ENCODE peak calls at places on chromosomes 1 and 21, in seven cellular contexts. One of them, this sample, is unnamed.

GRCh38 chr1:161981126-161981525 is 42.5 kb downstream of the OLFML2B start:
- DNase-seq in psoas muscle: no peak
- DNase-seq in left ventricle myocardium inferior: no peak
- DNase-seq in lower leg skin: peak
- DNase-seq in thyroid gland: no peak
- DNase-seq in thoracic aorta: no peak
- DNase-seq in retinal pigment epithelial cell: no peak
- DNase-seq in this sample: no peak

GRCh38 chr1:227728059-227728891 is 6.8 kb downstream of the JMJD4 start:
- DNase-seq in retinal pigment epithelial cell: peak
- DNase-seq in thyroid gland: peak
- DNase-seq in left ventricle myocardium inferior: peak
- DNase-seq in psoas muscle: peak
- DNase-seq in thoracic aorta: peak
- DNase-seq in lower leg skin: peak
- DNase-seq in this sample: peak

GRCh38 chr1:235650341-235651169 is 971 bp upstream of the GNG4 start:
- DNase-seq in left ventricle myocardium inferior: no peak
- DNase-seq in thyroid gland: no peak
- DNase-seq in thoracic aorta: no peak
- DNase-seq in retinal pigment epithelial cell: no peak
- DNase-seq in psoas muscle: no peak
- DNase-seq in lower leg skin: peak
- DNase-seq in this sample: no peak

GRCh38 chr21:42062543-42063022 is 8.5 kb upstream of the UMODL1 start:
- DNase-seq in left ventricle myocardium inferior: no peak
- DNase-seq in lower leg skin: peak
- DNase-seq in psoas muscle: no peak
- DNase-seq in thoracic aorta: no peak
- DNase-seq in thyroid gland: peak
- DNase-seq in retinal pigment epithelial cell: no peak
- DNase-seq in this sample: no peak

GRCh38 chr1:174116042-174116441 is 43.3 kb upstream of the RABGAP1L start:
- DNase-seq in retinal pigment epithelial cell: peak
- DNase-seq in psoas muscle: no peak
- DNase-seq in thyroid gland: no peak
- DNase-seq in left ventricle myocardium inferior: no peak
- DNase-seq in lower leg skin: no peak
- DNase-seq in thoracic aorta: no peak
- DNase-seq in this sample: peak

GRCh38 chr21:45293726-45294401 is 6.2 kb upstream of the POFUT2 start:
- DNase-seq in thoracic aorta: no peak
- DNase-seq in lower leg skin: peak
- DNase-seq in psoas muscle: no peak
- DNase-seq in left ventricle myocardium inferior: peak
- DNase-seq in retinal pigment epithelial cell: no peak
- DNase-seq in thyroid gland: peak
- DNase-seq in this sample: no peak

GRCh38 chr1:42258218-42258617 is 76.8 kb downstream of the FOXJ3 start:
- DNase-seq in psoas muscle: no peak
- DNase-seq in left ventricle myocardium inferior: no peak
- DNase-seq in lower leg skin: no peak
- DNase-seq in retinal pigment epithelial cell: no peak
- DNase-seq in thyroid gland: no peak
- DNase-seq in thoracic aorta: no peak
- DNase-seq in this sample: no peak

GRCh38 chr21:34630536-34631143 is 15.7 kb upstream of the RCAN1 start:
- DNase-seq in thoracic aorta: no peak
- DNase-seq in lower leg skin: peak
- DNase-seq in psoas muscle: no peak
- DNase-seq in thyroid gland: peak
- DNase-seq in retinal pigment epithelial cell: no peak
- DNase-seq in left ventricle myocardium inferior: no peak
- DNase-seq in this sample: peak

GRCh38 chr1:196877964-196878363 is 9.9 kb upstream of the CFHR4 start:
- DNase-seq in retinal pigment epithelial cell: peak
- DNase-seq in left ventricle myocardium inferior: no peak
- DNase-seq in thoracic aorta: no peak
- DNase-seq in thyroid gland: no peak
- DNase-seq in lower leg skin: no peak
- DNase-seq in psoas muscle: no peak
- DNase-seq in this sample: no peak

GRCh38 chr1:78833491-78833890 is 173.0 kb downstream of the ADGRL4 start:
- DNase-seq in thoracic aorta: no peak
- DNase-seq in thyroid gland: no peak
- DNase-seq in lower leg skin: no peak
- DNase-seq in left ventricle myocardium inferior: no peak
- DNase-seq in retinal pigment epithelial cell: peak
- DNase-seq in psoas muscle: no peak
- DNase-seq in this sample: peak

GRCh38 chr1:54927475-54928240 is 40.7 kb upstream of the DHCR24 start:
- DNase-seq in thyroid gland: peak
- DNase-seq in left ventricle myocardium inferior: peak
- DNase-seq in thoracic aorta: no peak
- DNase-seq in retinal pigment epithelial cell: no peak
- DNase-seq in lower leg skin: peak
- DNase-seq in psoas muscle: peak
- DNase-seq in this sample: no peak

GRCh38 chr1:154698320-154699096 is 90.5 kb upstream of the ADAR start:
- DNase-seq in psoas muscle: no peak
- DNase-seq in left ventricle myocardium inferior: no peak
- DNase-seq in thoracic aorta: no peak
- DNase-seq in thyroid gland: no peak
- DNase-seq in retinal pigment epithelial cell: no peak
- DNase-seq in lower leg skin: no peak
- DNase-seq in this sample: peak

GRCh38 chr1:86515597-86515996 is 31.3 kb upstream of the CLCA4 start:
- DNase-seq in thyroid gland: no peak
- DNase-seq in thoracic aorta: no peak
- DNase-seq in psoas muscle: no peak
- DNase-seq in retinal pigment epithelial cell: no peak
- DNase-seq in left ventricle myocardium inferior: no peak
- DNase-seq in lower leg skin: no peak
- DNase-seq in this sample: peak

GRCh38 chr1:45364294-45364693 is 24.1 kb upstream of the MUTYH start:
- DNase-seq in psoas muscle: no peak
- DNase-seq in left ventricle myocardium inferior: no peak
- DNase-seq in lower leg skin: no peak
- DNase-seq in retinal pigment epithelial cell: no peak
- DNase-seq in thyroid gland: no peak
- DNase-seq in thoracic aorta: no peak
- DNase-seq in this sample: no peak

GRCh38 chr21:24076179-24076578 is 1531.1 kb downstream of the MRPL39 start:
- DNase-seq in retinal pigment epithelial cell: peak
- DNase-seq in lower leg skin: no peak
- DNase-seq in left ventricle myocardium inferior: no peak
- DNase-seq in thoracic aorta: no peak
- DNase-seq in psoas muscle: no peak
- DNase-seq in thyroid gland: no peak
- DNase-seq in this sample: peak

GRCh38 chr1:151716771-151717631 is at the start of gene CELF3:
- DNase-seq in lower leg skin: no peak
- DNase-seq in left ventricle myocardium inferior: no peak
- DNase-seq in psoas muscle: no peak
- DNase-seq in thyroid gland: no peak
- DNase-seq in retinal pigment epithelial cell: no peak
- DNase-seq in thoracic aorta: no peak
- DNase-seq in this sample: no peak

GRCh38 chr21:46375560-46376230 is 51.7 kb downstream of the PCNT start:
- DNase-seq in retinal pigment epithelial cell: no peak
- DNase-seq in left ventricle myocardium inferior: peak
- DNase-seq in psoas muscle: peak
- DNase-seq in lower leg skin: no peak
- DNase-seq in thyroid gland: no peak
- DNase-seq in thoracic aorta: no peak
- DNase-seq in this sample: no peak

GRCh38 chr1:85327759-85328158 is 51.3 kb upstream of the BCL10 start:
- DNase-seq in retinal pigment epithelial cell: no peak
- DNase-seq in thoracic aorta: no peak
- DNase-seq in lower leg skin: no peak
- DNase-seq in psoas muscle: no peak
- DNase-seq in thyroid gland: no peak
- DNase-seq in left ventricle myocardium inferior: no peak
- DNase-seq in this sample: no peak

GRCh38 chr1:183147735-183148134 is 38.3 kb upstream of the LAMC2 start:
- DNase-seq in psoas muscle: no peak
- DNase-seq in thyroid gland: no peak
- DNase-seq in left ventricle myocardium inferior: no peak
- DNase-seq in thoracic aorta: no peak
- DNase-seq in lower leg skin: no peak
- DNase-seq in retinal pigment epithelial cell: no peak
- DNase-seq in this sample: no peak

DNA sequence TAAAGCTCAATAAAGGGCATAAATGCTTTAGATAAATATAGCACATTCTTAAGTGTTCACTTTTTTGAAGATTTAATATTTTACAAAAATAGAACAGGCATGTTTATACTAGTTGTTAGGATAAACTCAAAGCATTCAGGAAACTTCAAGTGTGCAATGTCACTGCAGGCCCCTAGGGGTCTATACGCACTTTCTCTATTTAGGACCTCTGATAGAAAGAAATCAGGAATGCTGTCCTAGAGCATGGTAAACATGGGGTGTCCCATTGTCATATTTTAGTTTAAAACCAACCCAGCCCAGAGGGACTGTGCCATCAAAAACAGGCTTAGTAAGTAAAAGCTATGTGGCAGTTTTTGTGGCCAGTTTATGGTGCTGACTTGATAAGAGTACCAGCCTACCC is 102.2 kb downstream of the BARHL2 start:
- DNase-seq in thoracic aorta: no peak
- DNase-seq in psoas muscle: no peak
- DNase-seq in left ventricle myocardium inferior: no peak
- DNase-seq in retinal pigment epithelial cell: no peak
- DNase-seq in lower leg skin: no peak
- DNase-seq in thyroid gland: no peak
- DNase-seq in this sample: peak
- TF ChIP-seq CTCF in thoracic aorta: peak
- TF ChIP-seq CTCF in psoas muscle: peak
- TF ChIP-seq CTCF in left ventricle myocardium inferior: peak
- TF ChIP-seq CTCF in retinal pigment epithelial cell: peak
- TF ChIP-seq CTCF in lower leg skin: no peak
- TF ChIP-seq CTCF in thyroid gland: no peak
- TF ChIP-seq CTCF in this sample: peak

DNA sequence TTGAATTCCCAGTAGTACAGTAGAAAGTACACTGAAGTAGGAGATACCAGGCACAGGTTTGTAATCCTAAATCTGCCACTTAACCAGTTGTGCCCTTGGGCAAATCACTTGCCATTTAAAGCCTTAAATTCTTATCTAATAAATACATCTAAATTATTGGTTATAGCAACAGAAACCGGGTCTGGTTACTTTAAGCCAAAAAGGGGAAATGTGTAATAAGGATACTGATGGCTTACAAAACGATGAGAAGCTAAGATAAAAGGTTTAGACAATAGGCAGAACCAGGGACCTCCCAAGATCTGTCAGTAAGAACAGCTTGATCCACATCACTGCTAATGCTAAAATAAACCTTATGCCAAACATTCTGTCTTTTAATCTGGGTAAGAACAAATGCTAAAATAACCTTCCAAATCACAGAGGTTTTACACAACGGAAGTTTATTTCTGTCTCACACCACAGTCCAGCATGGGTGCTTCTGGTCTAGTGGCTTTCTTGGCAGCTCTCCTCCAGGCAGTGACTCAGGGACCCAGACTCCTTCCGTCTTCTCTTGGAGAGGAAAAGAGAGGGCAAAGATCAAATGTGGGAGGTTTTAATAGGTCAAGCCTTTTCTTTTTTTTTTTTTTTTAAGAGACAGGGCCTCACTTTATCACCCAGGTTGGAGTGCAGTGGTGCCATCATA is 16.5 kb upstream of the ZMYM1 start:
- DNase-seq in lower leg skin: no peak
- DNase-seq in thyroid gland: no peak
- DNase-seq in left ventricle myocardium inferior: no peak
- DNase-seq in thoracic aorta: no peak
- DNase-seq in retinal pigment epithelial cell: no peak
- DNase-seq in psoas muscle: no peak
- DNase-seq in this sample: peak
- TF ChIP-seq CTCF in lower leg skin: no peak
- TF ChIP-seq CTCF in thyroid gland: no peak
- TF ChIP-seq CTCF in left ventricle myocardium inferior: no peak
- TF ChIP-seq CTCF in thoracic aorta: no peak
- TF ChIP-seq CTCF in retinal pigment epithelial cell: no peak
- TF ChIP-seq CTCF in psoas muscle: no peak
- TF ChIP-seq CTCF in this sample: no peak

DNA sequence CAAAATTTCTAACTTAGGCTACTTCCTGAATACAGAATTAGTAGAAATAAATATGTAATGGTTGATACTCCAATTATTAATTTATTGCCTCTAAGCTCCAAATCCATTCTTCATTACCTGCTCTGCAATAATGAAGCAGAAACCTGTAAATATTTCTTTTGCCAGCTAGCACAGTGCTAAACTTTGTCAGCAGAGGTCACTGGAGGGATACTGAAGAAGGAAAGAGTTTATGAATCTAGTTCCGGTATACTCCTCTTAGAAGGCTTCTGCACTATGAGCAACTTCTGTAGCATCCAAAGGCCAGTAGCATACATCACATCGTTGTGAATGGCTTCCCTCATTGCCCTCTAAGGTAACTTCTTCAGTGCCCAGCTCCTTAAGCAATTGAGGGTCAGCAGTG is 81.0 kb upstream of the LHX8 start:
- DNase-seq in psoas muscle: no peak
- DNase-seq in left ventricle myocardium inferior: no peak
- DNase-seq in thoracic aorta: no peak
- DNase-seq in retinal pigment epithelial cell: no peak
- DNase-seq in lower leg skin: no peak
- DNase-seq in thyroid gland: no peak
- DNase-seq in this sample: peak
- TF ChIP-seq CTCF in psoas muscle: no peak
- TF ChIP-seq CTCF in left ventricle myocardium inferior: no peak
- TF ChIP-seq CTCF in thoracic aorta: no peak
- TF ChIP-seq CTCF in retinal pigment epithelial cell: no peak
- TF ChIP-seq CTCF in lower leg skin: no peak
- TF ChIP-seq CTCF in thyroid gland: no peak
- TF ChIP-seq CTCF in this sample: peak

DNA sequence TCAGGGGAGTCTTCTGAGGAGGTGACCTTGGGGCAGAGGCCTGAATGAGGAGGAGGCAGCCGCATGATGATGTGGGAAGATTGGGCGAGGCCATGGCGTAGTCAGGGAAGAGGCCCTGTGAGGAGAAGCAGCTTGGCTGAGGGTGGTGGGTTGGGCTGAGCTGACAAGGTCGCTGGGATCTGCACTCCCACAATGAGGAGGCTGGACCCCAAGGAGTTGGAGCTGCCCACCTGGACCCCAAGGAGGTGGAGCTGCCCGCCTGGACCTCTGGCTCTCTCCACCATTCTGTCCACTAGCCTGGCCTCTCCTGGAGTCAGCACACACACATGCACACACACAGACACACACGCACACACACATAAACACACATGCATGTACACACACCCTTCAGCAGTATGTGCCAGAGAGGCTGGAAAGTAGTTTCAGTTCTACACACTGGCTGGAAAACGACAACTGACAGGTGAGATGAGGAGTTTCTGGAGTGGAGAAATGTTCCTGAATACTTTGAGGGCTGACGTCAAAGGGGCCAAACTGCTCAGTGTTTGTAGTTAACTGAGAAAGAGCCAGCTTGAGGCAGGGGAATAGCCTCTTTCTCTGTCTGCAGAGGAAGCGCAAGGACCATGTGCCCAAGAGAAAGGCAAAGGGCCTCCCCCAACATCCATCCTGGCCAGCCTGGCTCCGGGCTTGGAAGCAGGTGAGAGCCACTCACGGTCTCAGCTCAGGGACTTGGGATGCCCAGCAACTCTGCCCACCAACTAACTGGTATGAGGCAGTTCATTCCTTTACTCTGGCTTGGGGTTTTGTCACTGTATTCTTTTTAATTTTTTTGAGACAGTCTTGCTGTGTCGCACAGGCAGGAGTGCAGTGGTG is 7.1 kb downstream of the SMPDL3B start:
- DNase-seq in lower leg skin: no peak
- DNase-seq in thoracic aorta: no peak
- DNase-seq in thyroid gland: no peak
- DNase-seq in left ventricle myocardium inferior: no peak
- DNase-seq in retinal pigment epithelial cell: no peak
- DNase-seq in psoas muscle: no peak
- DNase-seq in this sample: no peak
- TF ChIP-seq CTCF in lower leg skin: no peak
- TF ChIP-seq CTCF in thoracic aorta: no peak
- TF ChIP-seq CTCF in thyroid gland: no peak
- TF ChIP-seq CTCF in left ventricle myocardium inferior: no peak
- TF ChIP-seq CTCF in retinal pigment epithelial cell: no peak
- TF ChIP-seq CTCF in psoas muscle: no peak
- TF ChIP-seq CTCF in this sample: no peak